ENCODE peak calls at places on chromosomes 4 and X, in seven cellular contexts. D is suprapubic skin, G is transverse colon, T is GM12865, U is OCI-LY7, M is HCT116, Z is lower leg skin. L is an unnamed sample.

GRCh38 chr4:68906238-68907137 is 45.1 kb downstream of the UGT2A3 start:
- DNase-seq in D (no peak), G (no peak), T (no peak), U (no peak), M (no peak), Z (no peak), L (no peak)

GRCh38 chrX:15946783-15947550 is 92.4 kb upstream of the AP1S2 start:
- DNase-seq in D (no peak), G (no peak), T (no peak), U (no peak), M (no peak), Z (no peak), L (no peak)

GRCh38 chr4:165784672-165785071 is 88.4 kb upstream of the TLL1 start:
- DNase-seq in D (no peak), G (no peak), T (no peak), U (no peak), M (no peak), Z (no peak), L (no peak)

GRCh38 chr4:101198741-101199339 is 148.5 kb downstream of the PPP3CA start:
- DNase-seq in D (no peak), G (no peak), T (no peak), U (no peak), M (no peak), Z (no peak), L (no peak)

GRCh38 chrX:15016051-15016450 is 142.8 kb downstream of the MOSPD2 start:
- DNase-seq in D (no peak), G (no peak), T (no peak), U (no peak), M (no peak), Z (no peak), L (no peak)

GRCh38 chr4:8000247-8000646 is 60.6 kb upstream of the AFAP1 start:
- DNase-seq in D (no peak), G (no peak), T (no peak), U (no peak), M (no peak), Z (no peak), L (no peak)

GRCh38 chrX:120457766-120458180 is 11.3 kb downstream of the LAMP2 start:
- DNase-seq in D (no peak), G (no peak), T (peak), U (peak), M (no peak), Z (no peak), L (no peak)

GRCh38 chrX:107445146-107445545 is 4.3 kb upstream of the FRMPD3 start:
- DNase-seq in D (no peak), G (no peak), T (no peak), U (no peak), M (no peak), Z (no peak), L (no peak)

GRCh38 chr4:2366252-2367192 is 51.9 kb downstream of the ZFYVE28 start:
- DNase-seq in D (no peak), G (no peak), T (no peak), U (no peak), M (no peak), Z (peak), L (no peak)

GRCh38 chr4:110096406-110096805 is 102.0 kb downstream of the ELOVL6 start:
- DNase-seq in D (no peak), G (no peak), T (no peak), U (no peak), M (no peak), Z (no peak), L (no peak)

GRCh38 chr4:74543983-74544382 is 99.0 kb downstream of the AREG start:
- DNase-seq in D (no peak), G (no peak), T (no peak), U (no peak), M (no peak), Z (no peak), L (no peak)

GRCh38 chr4:189090174-189090814 is 850.4 kb upstream of the FRG1 start:
- DNase-seq in D (no peak), G (no peak), T (no peak), U (no peak), M (peak), Z (no peak), L (no peak)

GRCh38 chrX:7164174-7164573 is 16.2 kb upstream of the PUDP start:
- DNase-seq in D (no peak), G (no peak), T (no peak), U (no peak), M (no peak), Z (no peak), L (no peak)

GRCh38 chr4:177371452-177371851 is 61.8 kb downstream of the NEIL3 start:
- DNase-seq in D (no peak), G (no peak), T (no peak), U (no peak), M (no peak), Z (no peak), L (no peak)

GRCh38 chr4:91302120-91302519 is 1001.6 kb upstream of the GRID2 start:
- DNase-seq in D (no peak), G (no peak), T (no peak), U (no peak), M (no peak), Z (no peak), L (no peak)

GRCh38 chrX:104315555-104315954 is 60.8 kb upstream of the ESX1 start:
- DNase-seq in D (no peak), G (no peak), T (no peak), U (no peak), M (no peak), Z (no peak), L (no peak)

GRCh38 chrX:141176586-141177451 is at the start of gene LDOC1:
- DNase-seq in D (peak), G (peak), T (no peak), U (no peak), M (no peak), Z (peak), L (peak)

GRCh38 chr4:14452001-14452400 is 550.3 kb upstream of the CPEB2 start:
- DNase-seq in D (no peak), G (no peak), T (no peak), U (no peak), M (no peak), Z (no peak), L (peak)

GRCh38 chrX:41382699-41383645 is 49.0 kb downstream of the DDX3X start:
- DNase-seq in D (no peak), G (peak), T (no peak), U (no peak), M (peak), Z (no peak), L (peak)

GRCh38 chr4:156378053-156378665 is 424.5 kb upstream of the CTSO start:
- DNase-seq in D (no peak), G (no peak), T (peak), U (peak), M (peak), Z (no peak), L (peak)

GRCh38 chr4:159227984-159228383 is 125.1 kb downstream of the RAPGEF2 start:
- DNase-seq in D (peak), G (peak), T (no peak), U (no peak), M (peak), Z (peak), L (peak)

GRCh38 chrX:1860936-1861670 is 246.2 kb downstream of the ASMT start:
- DNase-seq in D (no peak), G (no peak), T (no peak), U (no peak), M (no peak), Z (peak), L (no peak)

GRCh38 chr4:19575959-19576358 is 675.7 kb upstream of the SLIT2 start:
- DNase-seq in D (no peak), G (no peak), T (no peak), U (peak), M (no peak), Z (no peak), L (no peak)

GRCh38 chrX:114626323-114626722 is 42.4 kb downstream of the HTR2C start:
- DNase-seq in D (no peak), G (no peak), T (peak), U (no peak), M (no peak), Z (no peak), L (no peak)

GRCh38 chrX:11588097-11588496 is 77.6 kb downstream of the ARHGAP6 start:
- DNase-seq in D (no peak), G (no peak), T (no peak), U (no peak), M (no peak), Z (no peak), L (no peak)

GRCh38 chrX:27953161-27953560 is 28.1 kb downstream of the DCAF8L1 start:
- DNase-seq in D (no peak), G (no peak), T (no peak), U (no peak), M (no peak), Z (no peak), L (no peak)

GRCh38 chr4:13415068-13415785 is 68.9 kb downstream of the RAB28 start:
- DNase-seq in D (no peak), G (no peak), T (no peak), U (no peak), M (no peak), Z (no peak), L (peak)

GRCh38 chr4:95867919-95868318 is 28.0 kb downstream of the PDHA2 start:
- DNase-seq in D (no peak), G (no peak), T (no peak), U (peak), M (peak), Z (no peak), L (no peak)

GRCh38 chrX:129706395-129707072 is 32.2 kb upstream of the XPNPEP2 start:
- DNase-seq in D (no peak), G (no peak), T (no peak), U (no peak), M (no peak), Z (peak), L (no peak)

GRCh38 chr4:29311231-29311630 is 1408.9 kb upstream of the PCDH7 start:
- DNase-seq in D (no peak), G (no peak), T (no peak), U (no peak), M (no peak), Z (no peak), L (no peak)

GRCh38 chr4:7187691-7188090 is 4.6 kb upstream of the SORCS2 start:
- DNase-seq in D (peak), G (no peak), T (no peak), U (no peak), M (no peak), Z (peak), L (no peak)

GRCh38 chr4:85869156-85869555 is 394.2 kb downstream of the ARHGAP24 start:
- DNase-seq in D (no peak), G (no peak), T (no peak), U (no peak), M (no peak), Z (no peak), L (no peak)

GRCh38 chr4:112519689-112520597 is 4.0 kb upstream of the NEUROG2 start:
- DNase-seq in D (no peak), G (no peak), T (peak), U (no peak), M (no peak), Z (peak), L (no peak)

GRCh38 chrX:102085706-102086105 is 39.8 kb upstream of the TCEAL2 start:
- DNase-seq in D (no peak), G (no peak), T (no peak), U (no peak), M (no peak), Z (no peak), L (no peak)

GRCh38 chrX:155094468-155095061 is 23.3 kb downstream of the BRCC3 start:
- DNase-seq in D (no peak), G (no peak), T (peak), U (peak), M (no peak), Z (no peak), L (no peak)

GRCh38 chrX:41518127-41518840 is 71.1 kb downstream of the NYX start:
- DNase-seq in D (no peak), G (no peak), T (no peak), U (no peak), M (no peak), Z (no peak), L (no peak)

GRCh38 chr4:52103314-52103713 is 52.2 kb downstream of the SPATA18 start:
- DNase-seq in D (no peak), G (no peak), T (no peak), U (no peak), M (no peak), Z (no peak), L (no peak)

GRCh38 chr4:3530051-3530450 is 2.2 kb downstream of the LRPAP1 start:
- DNase-seq in D (peak), G (no peak), T (no peak), U (no peak), M (no peak), Z (peak), L (no peak)
- H3K4me3 ChIP-seq in D (no peak), G (no peak), T (no peak), U (no peak), M (no peak), Z (no peak), L (peak)

GRCh38 chr4:123417813-123418212 is 21.2 kb downstream of the SPRY1 start:
- DNase-seq in D (no peak), G (no peak), T (no peak), U (no peak), M (no peak), Z (no peak), L (no peak)
- H3K4me3 ChIP-seq in D (no peak), G (no peak), T (no peak), U (no peak), M (no peak), Z (no peak), L (no peak)

GRCh38 chr4:75666299-75666698 is 6.9 kb downstream of the G3BP2 start:
- DNase-seq in D (no peak), G (no peak), T (no peak), U (no peak), M (no peak), Z (no peak), L (no peak)
- H3K4me3 ChIP-seq in D (no peak), G (no peak), T (no peak), U (no peak), M (no peak), Z (no peak), L (no peak)

DNA sequence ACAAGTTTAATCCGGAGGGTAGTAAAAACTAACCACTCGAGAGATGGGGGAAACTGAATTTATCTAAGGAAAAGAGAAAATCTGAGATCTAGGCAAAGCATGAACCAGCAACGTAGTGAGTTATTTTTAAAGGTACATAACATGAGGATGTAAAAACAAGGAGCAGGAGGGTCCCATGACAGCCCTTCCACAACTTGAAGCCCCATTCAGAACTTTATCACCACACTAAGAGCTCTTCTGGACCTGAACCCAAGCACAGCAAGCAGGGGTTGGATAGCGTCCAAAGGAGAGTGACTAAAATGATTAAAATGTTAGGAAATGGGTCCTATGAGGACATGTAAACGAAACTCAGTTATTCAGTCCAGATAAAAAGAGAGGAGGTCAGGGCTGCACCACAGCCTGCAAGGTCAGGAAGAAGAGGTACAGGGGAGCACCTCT is 16.2 kb downstream of the SH3RF1 start:
- DNase-seq in D (no peak), G (no peak), T (no peak), U (no peak), M (peak), Z (no peak), L (peak)
- H3K4me3 ChIP-seq in D (no peak), G (no peak), T (no peak), U (no peak), M (peak), Z (no peak), L (no peak)

GRCh38 chrX:46576458-46576857 is 2.9 kb downstream of the CHST7 start:
- DNase-seq in D (no peak), G (no peak), T (no peak), U (no peak), M (no peak), Z (peak), L (no peak)
- H3K4me3 ChIP-seq in D (peak), G (no peak), T (peak), U (peak), M (no peak), Z (no peak), L (no peak)

GRCh38 chr4:105896461-105896939 is 1.2 kb downstream of the NPNT start:
- DNase-seq in D (no peak), G (peak), T (peak), U (no peak), M (no peak), Z (no peak), L (no peak)
- H3K4me3 ChIP-seq in D (peak), G (peak), T (peak), U (no peak), M (peak), Z (peak), L (peak)